ENCODE peak calls at places on chromosomes 3 and 15, in eight cellular contexts. One of them, this sample, is unnamed.
A peak's percentile ranks its signal among the peaks of the same experiment; 100 is the strongest.

GRCh38 chr3:147377412-147378185 is 28.7 kb downstream of the ZIC4 start:
- DNase-seq in psoas muscle: no peak
- DNase-seq in lower lobe of right lung: no peak
- DNase-seq in GM23248: no peak
- DNase-seq in lung: no peak
- DNase-seq in cardiac muscle cell: no peak
- DNase-seq in Peyer's patch: no peak
- DNase-seq in tibial nerve: no peak
- DNase-seq in this sample: no peak

GRCh38 chr15:74866090-74866489 is 7.1 kb downstream of the SCAMP2 start:
- DNase-seq in psoas muscle: no peak
- DNase-seq in lower lobe of right lung: no peak
- DNase-seq in GM23248: peak; percentile 91
- DNase-seq in lung: no peak
- DNase-seq in cardiac muscle cell: peak; percentile 42
- DNase-seq in Peyer's patch: no peak
- DNase-seq in tibial nerve: no peak
- DNase-seq in this sample: no peak

GRCh38 chr3:17039579-17039978 is 154.8 kb downstream of the PLCL2 start:
- DNase-seq in psoas muscle: no peak
- DNase-seq in lower lobe of right lung: no peak
- DNase-seq in GM23248: peak; percentile 88
- DNase-seq in lung: no peak
- DNase-seq in cardiac muscle cell: peak; percentile 90
- DNase-seq in Peyer's patch: no peak
- DNase-seq in tibial nerve: no peak
- DNase-seq in this sample: no peak

GRCh38 chr3:121660356-121661171 is at the start of gene HCLS1:
- DNase-seq in psoas muscle: peak; percentile 67
- DNase-seq in lower lobe of right lung: peak; percentile 74
- DNase-seq in GM23248: peak; percentile 66
- DNase-seq in lung: peak; percentile 55
- DNase-seq in cardiac muscle cell: peak; percentile 16
- DNase-seq in Peyer's patch: peak; percentile 83
- DNase-seq in tibial nerve: peak; percentile 19
- DNase-seq in this sample: no peak

GRCh38 chr15:48451736-48452135 is 120.5 kb downstream of the DUT start:
- DNase-seq in psoas muscle: no peak
- DNase-seq in lower lobe of right lung: no peak
- DNase-seq in GM23248: no peak
- DNase-seq in lung: no peak
- DNase-seq in cardiac muscle cell: no peak
- DNase-seq in Peyer's patch: no peak
- DNase-seq in tibial nerve: no peak
- DNase-seq in this sample: no peak

GRCh38 chr3:124859025-124859424 is 28.1 kb downstream of the ITGB5 start:
- DNase-seq in psoas muscle: no peak
- DNase-seq in lower lobe of right lung: no peak
- DNase-seq in GM23248: peak; percentile 94
- DNase-seq in lung: no peak
- DNase-seq in cardiac muscle cell: peak; percentile 49
- DNase-seq in Peyer's patch: no peak
- DNase-seq in tibial nerve: no peak
- DNase-seq in this sample: no peak

GRCh38 chr15:33547876-33548275 is 237.1 kb downstream of the RYR3 start:
- DNase-seq in psoas muscle: peak; percentile 49
- DNase-seq in lower lobe of right lung: peak; percentile 25
- DNase-seq in GM23248: peak; percentile 40
- DNase-seq in lung: no peak
- DNase-seq in cardiac muscle cell: peak; percentile 39
- DNase-seq in Peyer's patch: no peak
- DNase-seq in tibial nerve: no peak
- DNase-seq in this sample: no peak

GRCh38 chr3:58202917-58203360 is 7.8 kb downstream of the DNASE1L3 start:
- DNase-seq in psoas muscle: no peak
- DNase-seq in lower lobe of right lung: no peak
- DNase-seq in GM23248: no peak
- DNase-seq in lung: no peak
- DNase-seq in cardiac muscle cell: no peak
- DNase-seq in Peyer's patch: peak; percentile 63
- DNase-seq in tibial nerve: no peak
- DNase-seq in this sample: no peak

GRCh38 chr15:54585063-54585462 is 606.8 kb downstream of the UNC13C start:
- DNase-seq in psoas muscle: no peak
- DNase-seq in lower lobe of right lung: no peak
- DNase-seq in GM23248: no peak
- DNase-seq in lung: no peak
- DNase-seq in cardiac muscle cell: no peak
- DNase-seq in Peyer's patch: no peak
- DNase-seq in tibial nerve: no peak
- DNase-seq in this sample: no peak

GRCh38 chr3:120705851-120706582 is 24.0 kb upstream of the HGD start:
- DNase-seq in psoas muscle: no peak
- DNase-seq in lower lobe of right lung: no peak
- DNase-seq in GM23248: peak; percentile 10
- DNase-seq in lung: no peak
- DNase-seq in cardiac muscle cell: no peak
- DNase-seq in Peyer's patch: no peak
- DNase-seq in tibial nerve: no peak
- DNase-seq in this sample: no peak

GRCh38 chr3:29764603-29765254 is 483.9 kb downstream of the RBMS3 start:
- DNase-seq in psoas muscle: no peak
- DNase-seq in lower lobe of right lung: no peak
- DNase-seq in GM23248: peak; percentile 87
- DNase-seq in lung: peak; percentile 45
- DNase-seq in cardiac muscle cell: peak; percentile 94
- DNase-seq in Peyer's patch: no peak
- DNase-seq in tibial nerve: no peak
- DNase-seq in this sample: no peak

GRCh38 chr3:77196146-77196545 is 156.2 kb downstream of the ROBO2 start:
- DNase-seq in psoas muscle: no peak
- DNase-seq in lower lobe of right lung: no peak
- DNase-seq in GM23248: peak; percentile 1
- DNase-seq in lung: no peak
- DNase-seq in cardiac muscle cell: no peak
- DNase-seq in Peyer's patch: no peak
- DNase-seq in tibial nerve: no peak
- DNase-seq in this sample: no peak

GRCh38 chr3:101902041-101902440 is 52.7 kb downstream of the NFKBIZ start:
- DNase-seq in psoas muscle: no peak
- DNase-seq in lower lobe of right lung: no peak
- DNase-seq in GM23248: peak; percentile 89
- DNase-seq in lung: no peak
- DNase-seq in cardiac muscle cell: peak; percentile 88
- DNase-seq in Peyer's patch: no peak
- DNase-seq in tibial nerve: no peak
- DNase-seq in this sample: no peak

GRCh38 chr15:59873873-59874272 is 130.2 kb upstream of the FOXB1 start:
- DNase-seq in psoas muscle: no peak
- DNase-seq in lower lobe of right lung: no peak
- DNase-seq in GM23248: no peak
- DNase-seq in lung: no peak
- DNase-seq in cardiac muscle cell: no peak
- DNase-seq in Peyer's patch: no peak
- DNase-seq in tibial nerve: no peak
- DNase-seq in this sample: no peak

GRCh38 chr3:155462672-155463071 is 169.2 kb upstream of the STRIT1 start:
- DNase-seq in psoas muscle: no peak
- DNase-seq in lower lobe of right lung: no peak
- DNase-seq in GM23248: no peak
- DNase-seq in lung: no peak
- DNase-seq in cardiac muscle cell: no peak
- DNase-seq in Peyer's patch: no peak
- DNase-seq in tibial nerve: no peak
- DNase-seq in this sample: no peak

GRCh38 chr3:48088056-48088748 is 72.0 kb upstream of the MAP4 start:
- DNase-seq in psoas muscle: no peak
- DNase-seq in lower lobe of right lung: no peak
- DNase-seq in GM23248: peak; percentile 60
- DNase-seq in lung: no peak
- DNase-seq in cardiac muscle cell: no peak
- DNase-seq in Peyer's patch: no peak
- DNase-seq in tibial nerve: no peak
- DNase-seq in this sample: no peak

GRCh38 chr3:12139111-12139511 is 19.6 kb downstream of the TIMP4 start:
- DNase-seq in psoas muscle: no peak
- DNase-seq in lower lobe of right lung: no peak
- DNase-seq in GM23248: peak; percentile 64
- DNase-seq in lung: no peak
- DNase-seq in cardiac muscle cell: peak; percentile 86
- DNase-seq in Peyer's patch: no peak
- DNase-seq in tibial nerve: peak; percentile 23
- DNase-seq in this sample: no peak

GRCh38 chr3:170155604-170156003 is 25.9 kb downstream of the PHC3 start:
- DNase-seq in psoas muscle: no peak
- DNase-seq in lower lobe of right lung: no peak
- DNase-seq in GM23248: no peak
- DNase-seq in lung: no peak
- DNase-seq in cardiac muscle cell: no peak
- DNase-seq in Peyer's patch: no peak
- DNase-seq in tibial nerve: no peak
- DNase-seq in this sample: no peak
- H3K4me3 ChIP-seq in psoas muscle: no peak overlapping the region
- H3K4me3 ChIP-seq in lower lobe of right lung: no peak overlapping the region
- H3K4me3 ChIP-seq in GM23248: no peak overlapping the region
- H3K4me3 ChIP-seq in lung: no peak overlapping the region
- H3K4me3 ChIP-seq in cardiac muscle cell: no peak overlapping the region
- H3K4me3 ChIP-seq in Peyer's patch: no peak overlapping the region
- H3K4me3 ChIP-seq in tibial nerve: no peak overlapping the region
- H3K4me3 ChIP-seq in this sample: no peak overlapping the region

GRCh38 chr3:173502983-173503568 is 105.5 kb downstream of the NLGN1 start:
- DNase-seq in psoas muscle: no peak
- DNase-seq in lower lobe of right lung: no peak
- DNase-seq in GM23248: peak; percentile 49
- DNase-seq in lung: no peak
- DNase-seq in cardiac muscle cell: peak; percentile 54
- DNase-seq in Peyer's patch: no peak
- DNase-seq in tibial nerve: no peak
- DNase-seq in this sample: no peak

DNA sequence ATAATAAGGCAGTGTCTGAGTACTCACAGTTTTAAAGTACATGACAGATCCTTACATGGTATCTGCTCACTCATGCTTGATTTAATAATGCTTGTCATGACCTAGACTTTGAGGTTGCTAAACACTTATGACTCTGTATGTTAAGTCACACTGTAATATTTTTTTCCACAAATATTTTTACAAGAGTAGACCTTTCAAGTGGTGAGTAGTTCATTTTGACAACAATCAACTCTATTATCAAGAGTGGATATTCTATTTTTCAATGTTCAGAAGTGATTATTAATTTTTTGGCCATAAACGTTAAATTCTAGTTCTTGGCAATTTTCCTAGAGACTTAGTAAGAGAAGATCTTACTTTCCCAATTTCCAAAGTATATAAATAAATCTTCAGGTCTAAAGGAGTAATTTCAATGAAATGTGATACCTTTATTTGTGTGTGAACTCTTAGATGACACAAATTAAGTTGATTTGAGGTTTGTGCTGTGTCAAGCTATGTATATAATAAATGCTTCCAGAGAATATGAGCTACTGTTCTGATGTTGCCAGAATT is 104.5 kb downstream of the NLGN1 start:
- DNase-seq in psoas muscle: no peak
- DNase-seq in lower lobe of right lung: no peak
- DNase-seq in GM23248: peak; percentile 57
- DNase-seq in lung: no peak
- DNase-seq in cardiac muscle cell: no peak
- DNase-seq in Peyer's patch: no peak
- DNase-seq in tibial nerve: no peak
- DNase-seq in this sample: no peak
- H3K27ac ChIP-seq in psoas muscle: no peak overlapping the region
- H3K27ac ChIP-seq in lower lobe of right lung: no peak overlapping the region
- H3K27ac ChIP-seq in GM23248: no peak overlapping the region
- H3K27ac ChIP-seq in lung: no peak overlapping the region
- H3K27ac ChIP-seq in cardiac muscle cell: no peak overlapping the region
- H3K27ac ChIP-seq in Peyer's patch: no peak overlapping the region
- H3K27ac ChIP-seq in tibial nerve: no peak overlapping the region
- H3K27ac ChIP-seq in this sample: no peak overlapping the region

DNA sequence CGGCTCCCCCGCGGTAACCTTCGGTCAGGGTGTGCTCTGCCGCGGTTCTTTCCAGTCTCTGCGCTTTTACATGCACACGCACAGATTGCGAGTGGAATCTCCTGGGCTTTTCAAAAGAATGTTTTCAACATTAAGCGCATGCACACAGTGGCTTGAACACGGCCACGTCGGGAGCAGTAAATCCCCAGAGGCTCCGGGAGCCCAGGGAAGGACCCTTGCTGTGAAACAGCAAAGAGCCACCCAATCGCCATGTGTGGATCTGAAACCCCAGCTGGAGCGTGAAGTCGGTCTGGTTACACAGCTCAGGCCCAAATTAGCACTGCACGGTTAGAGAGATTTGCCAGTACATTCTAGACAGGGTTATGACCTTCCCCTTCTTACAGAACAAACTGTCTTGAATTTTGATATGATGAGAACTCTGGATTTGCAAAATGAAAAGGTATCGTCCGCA is 869 bp upstream of the RGMA start:
- DNase-seq in psoas muscle: peak; percentile 87
- DNase-seq in lower lobe of right lung: no peak
- DNase-seq in GM23248: no peak
- DNase-seq in lung: no peak
- DNase-seq in cardiac muscle cell: no peak
- DNase-seq in Peyer's patch: no peak
- DNase-seq in tibial nerve: no peak
- DNase-seq in this sample: no peak
- H3K27me3 ChIP-seq in psoas muscle: no peaks in the 10 kb centered on the region
- H3K27me3 ChIP-seq in lower lobe of right lung: peaks cover 54% of the 10 kb centered on the region
- H3K27me3 ChIP-seq in GM23248: peaks cover 70% of the 10 kb centered on the region
- H3K27me3 ChIP-seq in lung: no peaks in the 10 kb centered on the region
- H3K27me3 ChIP-seq in cardiac muscle cell: peaks cover 97% of the 10 kb centered on the region
- H3K27me3 ChIP-seq in Peyer's patch: no peaks in the 10 kb centered on the region
- H3K27me3 ChIP-seq in tibial nerve: no peaks in the 10 kb centered on the region
- H3K27me3 ChIP-seq in this sample: peaks cover 42% of the 10 kb centered on the region

GRCh38 chr3:14810070-14810732 is 8.6 kb upstream of the FGD5 start:
- DNase-seq in psoas muscle: peak; percentile 68
- DNase-seq in lower lobe of right lung: peak; percentile 65
- DNase-seq in GM23248: peak; percentile 20
- DNase-seq in lung: no peak
- DNase-seq in cardiac muscle cell: peak; percentile 59
- DNase-seq in Peyer's patch: no peak
- DNase-seq in tibial nerve: no peak
- DNase-seq in this sample: peak; percentile 21

GRCh38 chr3:14808502-14809266 is 10.1 kb upstream of the FGD5 start:
- DNase-seq in psoas muscle: no peak
- DNase-seq in lower lobe of right lung: no peak
- DNase-seq in GM23248: no peak
- DNase-seq in lung: no peak
- DNase-seq in cardiac muscle cell: no peak
- DNase-seq in Peyer's patch: no peak
- DNase-seq in tibial nerve: no peak
- DNase-seq in this sample: no peak

GRCh38 chr3:14811733-14812132 is 7.0 kb upstream of the FGD5 start:
- DNase-seq in psoas muscle: no peak
- DNase-seq in lower lobe of right lung: no peak
- DNase-seq in GM23248: no peak
- DNase-seq in lung: no peak
- DNase-seq in cardiac muscle cell: peak; percentile 37
- DNase-seq in Peyer's patch: no peak
- DNase-seq in tibial nerve: no peak
- DNase-seq in this sample: no peak

GRCh38 chr3:14812196-14812785 is 6.5 kb upstream of the FGD5 start:
- DNase-seq in psoas muscle: peak; percentile 45
- DNase-seq in lower lobe of right lung: no peak
- DNase-seq in GM23248: no peak
- DNase-seq in lung: no peak
- DNase-seq in cardiac muscle cell: no peak
- DNase-seq in Peyer's patch: no peak
- DNase-seq in tibial nerve: no peak
- DNase-seq in this sample: no peak

GRCh38 chr3:14810795-14811661 is 7.7 kb upstream of the FGD5 start:
- DNase-seq in psoas muscle: peak; percentile 49
- DNase-seq in lower lobe of right lung: no peak
- DNase-seq in GM23248: no peak
- DNase-seq in lung: no peak
- DNase-seq in cardiac muscle cell: no peak
- DNase-seq in Peyer's patch: no peak
- DNase-seq in tibial nerve: no peak
- DNase-seq in this sample: no peak
- H3K4me3 ChIP-seq in psoas muscle: peak overlapping the region; percentile 68
- H3K4me3 ChIP-seq in lower lobe of right lung: peak overlapping the region; percentile 72
- H3K4me3 ChIP-seq in GM23248: no peak overlapping the region
- H3K4me3 ChIP-seq in lung: peak overlapping the region; percentile 67
- H3K4me3 ChIP-seq in cardiac muscle cell: peak overlapping the region; percentile 34
- H3K4me3 ChIP-seq in Peyer's patch: peak overlapping the region; percentile 37
- H3K4me3 ChIP-seq in tibial nerve: peak overlapping the region; percentile 45
- H3K4me3 ChIP-seq in this sample: peak overlapping the region; percentile 62